ENCODE peak calls at places on chromosome 6, in six cellular contexts. J is HepG2, V is H1, Z is K562, A is GM12878, Q is GM12891. E is an unnamed sample.

GRCh38 chr6:30820196-30820595 is 64.1 kb upstream of the DDR1 start:
- DNase-seq in Z (peak), V (no peak), A (no peak), J (peak), Q (no peak), E (no peak)

GRCh38 chr6:55512904-55513303 is 66.1 kb downstream of the HMGCLL1 start:
- DNase-seq in J (no peak), Z (no peak), V (no peak), A (no peak), Q (no peak), E (no peak)

GRCh38 chr6:135163440-135163738 is 17.7 kb upstream of the MYB start:
- DNase-seq in V (no peak), J (no peak), A (peak), Z (no peak), Q (no peak), E (no peak)

GRCh38 chr6:113690255-113690956 is 166.7 kb upstream of the MARCKS start:
- DNase-seq in V (no peak), J (peak), Q (no peak), Z (no peak), A (peak), E (no peak)

GRCh38 chr6:131532476-131533108 is 40.4 kb upstream of the ARG1 start:
- DNase-seq in V (no peak), Z (no peak), Q (peak), A (peak), J (no peak), E (no peak)

GRCh38 chr6:474454-475185 is 83.1 kb downstream of the IRF4 start:
- DNase-seq in V (no peak), J (no peak), Q (peak), Z (peak), A (peak), E (peak)

GRCh38 chr6:140669321-140669720 is 1294.9 kb upstream of the CITED2 start:
- DNase-seq in J (no peak), A (no peak), Q (no peak), V (no peak), Z (no peak), E (no peak)

GRCh38 chr6:50658561-50658960 is 54.8 kb upstream of the TFAP2D start:
- DNase-seq in J (no peak), Z (no peak), Q (no peak), A (no peak), V (no peak), E (no peak)

GRCh38 chr6:37375376-37375775 is 21.6 kb downstream of the RNF8 start:
- DNase-seq in J (no peak), V (no peak), A (no peak), Q (no peak), Z (no peak), E (no peak)

GRCh38 chr6:149909701-149910470 is 12.0 kb upstream of the RAET1E start:
- DNase-seq in Z (no peak), Q (no peak), V (no peak), A (no peak), J (no peak), E (no peak)

GRCh38 chr6:68008445-68008844 is 626.6 kb upstream of the ADGRB3 start:
- DNase-seq in Z (no peak), V (no peak), A (peak), Q (no peak), J (no peak), E (no peak)

GRCh38 chr6:167350322-167350721 is 25.4 kb downstream of the TTLL2 start:
- DNase-seq in Q (no peak), Z (no peak), V (no peak), A (no peak), J (no peak), E (no peak)

GRCh38 chr6:54244430-54244829 is 63.8 kb upstream of the TINAG start:
- DNase-seq in A (no peak), J (peak), Q (no peak), Z (no peak), V (no peak), E (no peak)

GRCh38 chr6:49911252-49911651 is 44.9 kb upstream of the CRISP1 start:
- DNase-seq in J (no peak), V (no peak), A (no peak), Q (no peak), Z (no peak), E (no peak)

GRCh38 chr6:32188381-32189081 is 1.5 kb downstream of the PBX2 start:
- DNase-seq in A (no peak), V (no peak), J (no peak), Q (no peak), Z (peak), E (no peak)

GRCh38 chr6:105804436-105804835 is 281.7 kb upstream of the PRDM1 start:
- DNase-seq in A (no peak), Z (no peak), Q (no peak), V (no peak), J (no peak), E (no peak)

GRCh38 chr6:162100091-162100490 is 627.5 kb downstream of the PRKN start:
- DNase-seq in J (no peak), Q (no peak), Z (no peak), V (no peak), A (no peak), E (no peak)

GRCh38 chr6:33344771-33345697 is 27.5 kb upstream of the ZBTB22 start:
- DNase-seq in J (peak), Z (peak), V (no peak), A (peak), Q (peak), E (no peak)

GRCh38 chr6:156809034-156809433 is 31.9 kb downstream of the ARID1B start:
- DNase-seq in J (no peak), A (peak), Z (peak), V (no peak), Q (no peak), E (no peak)

GRCh38 chr6:106124437-106125423 is 38.6 kb downstream of the PRDM1 start:
- DNase-seq in V (no peak), Q (no peak), Z (no peak), J (no peak), A (no peak), E (no peak)

GRCh38 chr6:17851720-17852161 is 135.7 kb downstream of the KIF13A start:
- DNase-seq in Q (no peak), J (no peak), A (no peak), V (no peak), Z (no peak), E (no peak)

GRCh38 chr6:82374481-82374880 is 10.9 kb downstream of the TPBG start:
- DNase-seq in Z (no peak), Q (no peak), J (no peak), A (no peak), V (no peak), E (no peak)

GRCh38 chr6:84688187-84688878 is 76.1 kb downstream of the TBX18 start:
- DNase-seq in J (no peak), Q (no peak), Z (no peak), A (no peak), V (no peak), E (no peak)

GRCh38 chr6:163670283-163670682 is 255.8 kb downstream of the QKI start:
- DNase-seq in J (no peak), Z (no peak), V (no peak), A (no peak), Q (no peak), E (no peak)

GRCh38 chr6:5813625-5814027 is 193.1 kb downstream of the NRN1 start:
- DNase-seq in Q (no peak), J (no peak), Z (no peak), A (peak), V (no peak), E (no peak)

GRCh38 chr6:149314325-149314724 is 3.2 kb upstream of the TAB2 start:
- DNase-seq in J (no peak), V (no peak), A (no peak), Z (no peak), Q (no peak), E (no peak)

GRCh38 chr6:451847-452246 is 60.3 kb downstream of the IRF4 start:
- DNase-seq in Z (no peak), Q (no peak), J (no peak), V (no peak), A (no peak), E (no peak)

GRCh38 chr6:6915219-6915618 is 192.5 kb upstream of the RREB1 start:
- DNase-seq in Z (peak), V (no peak), A (no peak), Q (no peak), J (no peak), E (no peak)

GRCh38 chr6:25675172-25675571 is 23.2 kb downstream of the SCGN start:
- DNase-seq in Z (no peak), V (no peak), J (no peak), Q (no peak), A (no peak), E (no peak)

GRCh38 chr6:79446006-79446405 is 91.2 kb downstream of the LCA5 start:
- DNase-seq in J (no peak), V (no peak), Q (no peak), Z (no peak), A (no peak), E (no peak)

GRCh38 chr6:1558388-1558787 is 51.3 kb upstream of the FOXC1 start:
- DNase-seq in Q (no peak), V (no peak), J (no peak), Z (no peak), A (no peak), E (no peak)

GRCh38 chr6:15551798-15552197 is 111.0 kb downstream of the DTNBP1 start:
- DNase-seq in A (no peak), Q (no peak), V (no peak), Z (peak), J (no peak), E (no peak)

GRCh38 chr6:37353761-37354525 is at the start of gene RNF8:
- DNase-seq in Q (peak), Z (peak), J (peak), A (peak), V (peak), E (peak)

GRCh38 chr6:163730496-163731210 is 316.1 kb downstream of the QKI start:
- DNase-seq in Q (no peak), Z (no peak), J (no peak), V (no peak), A (no peak), E (no peak)

GRCh38 chr6:159193923-159194322 is 24.7 kb downstream of the FNDC1 start:
- DNase-seq in V (no peak), Q (no peak), A (no peak), Z (no peak), J (no peak), E (no peak)

GRCh38 chr6:105620878-105621277 is 218.0 kb upstream of the PREP start:
- DNase-seq in J (no peak), V (no peak), A (no peak), Z (no peak), Q (no peak), E (no peak)

GRCh38 chr6:76351275-76351674 is 278.8 kb upstream of the IMPG1 start:
- DNase-seq in Q (no peak), J (peak), V (no peak), A (no peak), Z (no peak), E (no peak)

GRCh38 chr6:118263929-118264486 is 284.1 kb upstream of the PLN start:
- DNase-seq in J (peak), V (no peak), Q (no peak), Z (peak), A (no peak), E (no peak)

GRCh38 chr6:89432875-89433636 is at the start of gene ANKRD6:
- DNase-seq in Q (peak), Z (peak), V (peak), A (peak), J (peak), E (peak)
- TF ChIP-seq POLR2A in Q (no peak), Z (no peak), V (no peak), A (no peak), J (no peak), E (no peak)

GRCh38 chr6:120186080-120186479 is 836.5 kb upstream of the MAN1A1 start:
- DNase-seq in V (no peak), A (no peak), Z (no peak), J (no peak), Q (no peak), E (no peak)
- TF ChIP-seq TAF1 in V (no peak), A (no peak), Z (no peak), J (no peak), Q (no peak), E (no peak)

GRCh38 chr6:144749263-144749662 is 464.1 kb downstream of the UTRN start:
- DNase-seq in J (no peak), A (no peak), V (no peak), Z (no peak), Q (no peak), E (no peak)
- TF ChIP-seq POLR2A in J (no peak), A (no peak), V (no peak), Z (no peak), Q (no peak), E (no peak)

GRCh38 chr6:73610444-73611275 is 43.1 kb downstream of the SLC17A5 start:
- DNase-seq in A (peak), V (no peak), Z (peak), J (peak), Q (no peak), E (no peak)
- TF ChIP-seq TAF1 in A (no peak), V (no peak), Z (no peak), J (no peak), Q (no peak), E (no peak)

GRCh38 chr6:142945446-142946180 is 637 bp upstream of the HIVEP2 start:
- DNase-seq in A (no peak), V (no peak), J (no peak), Q (peak), Z (peak), E (peak)

GRCh38 chr6:142946181-142946923 is 1.4 kb upstream of the HIVEP2 start:
- DNase-seq in Z (peak), V (peak), A (no peak), Q (peak), J (peak), E (peak)

GRCh38 chr6:142947702-142948480 is 2.9 kb upstream of the HIVEP2 start:
- DNase-seq in V (no peak), Z (no peak), Q (peak), A (no peak), J (no peak), E (no peak)

GRCh38 chr6:142945071-142945445 is at the start of gene HIVEP2:
- DNase-seq in Z (peak), Q (peak), J (peak), A (no peak), V (no peak), E (peak)

GRCh38 chr6:142946924-142947701 is 2.1 kb upstream of the HIVEP2 start:
- DNase-seq in Q (peak), A (no peak), Z (peak), J (peak), V (no peak), E (peak)
- TF ChIP-seq POLR2A in Q (peak), A (peak), Z (no peak), J (peak), V (no peak), E (peak)

GRCh38 chr6:42326248-42326647 is 108.6 kb upstream of the MRPS10 start:
- DNase-seq in Z (no peak), V (no peak), A (no peak), Q (no peak), J (no peak), E (no peak)
- TF ChIP-seq TAF1 in Z (no peak), V (no peak), A (no peak), Q (no peak), J (no peak), E (no peak)

GRCh38 chr6:2764610-2765165 is 505 bp upstream of the WRNIP1 start:
- DNase-seq in Q (peak), J (peak), A (no peak), V (no peak), Z (peak), E (peak)
- TF ChIP-seq POLR2A in Q (peak), J (no peak), A (peak), V (peak), Z (peak), E (peak)

GRCh38 chr6:35906499-35906846 is 14.4 kb downstream of the SRPK1 start:
- DNase-seq in A (no peak), V (no peak), J (no peak), Q (no peak), Z (no peak), E (no peak)
- TF ChIP-seq TAF1 in A (no peak), V (no peak), J (no peak), Q (no peak), Z (no peak), E (no peak)

E was measured in GM12892.